ENCODE peak calls at places on chromosomes 1 and 21, in eight cellular contexts. B is CD8-positive, alpha-beta T cell; D is breast epithelium; J is PC-9; F is cardiac fibroblast; Q is heart left ventricle; N is adrenal gland; K is spleen. V is an unnamed sample.

GRCh38 chr1:183259886-183260285 is 73.8 kb downstream of the LAMC2 start:
- DNase-seq in N (no peak), D (no peak), Q (no peak), J (no peak), B (no peak), K (no peak), F (no peak), V (no peak)

GRCh38 chr1:201184734-201185453 is 5.7 kb upstream of the IGFN1 start:
- DNase-seq in Q (peak), B (no peak), N (peak), J (peak), F (peak), K (peak), D (no peak), V (no peak)

GRCh38 chr1:9726905-9727595 is 75.5 kb downstream of the PIK3CD start:
- DNase-seq in F (no peak), N (no peak), D (no peak), Q (no peak), J (no peak), K (no peak), B (no peak), V (no peak)

GRCh38 chr1:1358433-1359201 is at the start of gene MXRA8:
- DNase-seq in D (no peak), Q (peak), F (peak), K (no peak), B (no peak), J (no peak), N (no peak), V (no peak)

GRCh38 chr1:77536813-77537212 is 145.6 kb downstream of the ZZZ3 start:
- DNase-seq in F (peak), B (no peak), Q (no peak), N (no peak), K (no peak), D (no peak), J (no peak), V (no peak)

GRCh38 chr1:23385119-23385621 is 15.5 kb upstream of the ZNF436 start:
- DNase-seq in F (no peak), K (no peak), J (no peak), D (no peak), B (no peak), Q (no peak), N (peak), V (no peak)

GRCh38 chr1:67855444-67855843 is 22.2 kb upstream of the GNG12 start:
- DNase-seq in D (no peak), Q (no peak), B (no peak), K (no peak), N (no peak), J (no peak), F (peak), V (no peak)

GRCh38 chr1:41957568-41957967 is 38.8 kb upstream of the HIVEP3 start:
- DNase-seq in J (peak), B (no peak), F (peak), N (peak), K (no peak), Q (no peak), D (no peak), V (no peak)

GRCh38 chr1:185257947-185258203 is 59.2 kb downstream of the IVNS1ABP start:
- DNase-seq in J (no peak), K (no peak), D (no peak), F (peak), N (no peak), B (no peak), Q (no peak), V (no peak)

GRCh38 chr1:38919075-38919474 is 22.6 kb downstream of the RHBDL2 start:
- DNase-seq in F (no peak), B (no peak), D (no peak), J (no peak), Q (no peak), K (no peak), N (no peak), V (no peak)

GRCh38 chr1:229258031-229258850 is 12.7 kb upstream of the RAB4A start:
- DNase-seq in B (peak), F (peak), D (no peak), Q (peak), K (no peak), J (peak), N (peak), V (peak)

GRCh38 chr1:71650126-71650525 is 569.3 kb upstream of the ZRANB2 start:
- DNase-seq in K (no peak), J (no peak), D (no peak), N (no peak), F (no peak), Q (no peak), B (no peak), V (no peak)

GRCh38 chr1:101293461-101294045 is 56.7 kb downstream of the S1PR1 start:
- DNase-seq in K (no peak), N (no peak), J (no peak), Q (no peak), D (no peak), F (peak), B (peak), V (no peak)

GRCh38 chr1:17184161-17184665 is 20.7 kb upstream of the PADI1 start:
- DNase-seq in K (no peak), D (no peak), B (no peak), J (no peak), F (no peak), Q (no peak), N (no peak), V (no peak)

GRCh38 chr21:37505963-37506362 is 139.4 kb downstream of the DYRK1A start:
- DNase-seq in Q (no peak), D (no peak), F (no peak), K (no peak), J (no peak), N (no peak), B (no peak), V (no peak)

GRCh38 chr1:177103005-177103404 is 61.5 kb downstream of the ASTN1 start:
- DNase-seq in J (no peak), Q (no peak), D (no peak), B (no peak), N (no peak), K (no peak), F (no peak), V (no peak)

GRCh38 chr1:41014871-41015270 is 6.7 kb downstream of the SLFNL1 start:
- DNase-seq in N (no peak), F (no peak), Q (no peak), B (no peak), K (no peak), D (no peak), J (no peak), V (no peak)

GRCh38 chr1:19313636-19313959 is 1.5 kb downstream of the SLC66A1 start:
- DNase-seq in Q (no peak), F (no peak), J (no peak), B (no peak), N (no peak), K (no peak), D (no peak), V (no peak)

GRCh38 chr1:78892251-78892650 is 114.3 kb downstream of the ADGRL4 start:
- DNase-seq in J (no peak), K (no peak), B (no peak), F (peak), Q (no peak), N (no peak), D (no peak), V (no peak)

GRCh38 chr1:21280482-21280881 is 9.8 kb downstream of the ECE1 start:
- DNase-seq in Q (no peak), B (no peak), D (no peak), N (no peak), K (no peak), J (no peak), F (no peak), V (no peak)
- TF ChIP-seq CTCF in Q (no peak), B (no peak), D (no peak), N (no peak), K (no peak), J (no peak), F (no peak), V (no peak)

DNA sequence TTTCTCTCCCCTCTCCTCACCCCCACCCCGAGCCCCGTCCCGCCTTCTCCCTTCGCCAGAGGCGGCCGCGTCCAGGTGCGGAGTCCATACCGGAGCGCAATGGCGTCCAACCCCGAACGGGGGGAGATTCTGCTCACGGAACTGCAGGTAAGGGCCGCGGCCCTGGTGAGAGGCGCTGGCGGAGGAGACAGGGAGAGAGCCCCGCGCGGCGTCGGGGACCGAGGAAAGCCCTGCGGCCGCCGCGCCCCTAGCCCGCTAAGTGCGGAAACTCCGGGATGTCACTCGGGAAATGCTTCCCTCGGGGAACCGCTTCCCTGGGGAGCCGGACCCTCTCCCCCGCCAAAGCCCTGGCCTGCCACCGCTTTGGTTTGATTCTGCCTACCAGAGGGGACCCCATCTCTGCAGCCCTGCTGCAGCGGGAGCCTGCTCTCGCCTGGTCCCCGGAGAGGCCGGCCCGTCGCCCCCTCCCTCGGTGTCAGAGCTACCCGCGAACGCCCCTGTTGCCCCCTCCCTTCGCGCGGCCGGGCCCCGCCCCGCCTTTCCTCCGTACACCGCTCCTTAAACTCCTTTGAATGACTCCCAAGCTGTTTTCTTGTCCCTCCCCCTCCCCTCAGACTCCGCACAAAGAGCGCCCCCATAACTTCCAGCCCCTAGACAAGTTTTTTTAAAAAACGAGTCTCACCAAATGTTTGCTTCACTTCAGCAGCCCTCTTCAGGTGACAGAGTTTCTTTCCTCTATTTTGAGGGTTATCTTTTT is 587 bp downstream of the PKN2 start:
- DNase-seq in Q (peak), F (peak), N (peak), D (peak), J (peak), B (peak), K (peak), V (peak)
- TF ChIP-seq CTCF in Q (no peak), F (no peak), N (no peak), D (no peak), J (no peak), B (peak), K (no peak), V (no peak)

GRCh38 chr1:145730900-145731299 is 11.6 kb downstream of the CD160 start:
- DNase-seq in J (no peak), F (no peak), B (no peak), K (no peak), N (no peak), Q (no peak), D (no peak), V (no peak)
- TF ChIP-seq CTCF in J (no peak), F (no peak), B (no peak), K (no peak), N (no peak), Q (no peak), D (no peak), V (no peak)

DNA sequence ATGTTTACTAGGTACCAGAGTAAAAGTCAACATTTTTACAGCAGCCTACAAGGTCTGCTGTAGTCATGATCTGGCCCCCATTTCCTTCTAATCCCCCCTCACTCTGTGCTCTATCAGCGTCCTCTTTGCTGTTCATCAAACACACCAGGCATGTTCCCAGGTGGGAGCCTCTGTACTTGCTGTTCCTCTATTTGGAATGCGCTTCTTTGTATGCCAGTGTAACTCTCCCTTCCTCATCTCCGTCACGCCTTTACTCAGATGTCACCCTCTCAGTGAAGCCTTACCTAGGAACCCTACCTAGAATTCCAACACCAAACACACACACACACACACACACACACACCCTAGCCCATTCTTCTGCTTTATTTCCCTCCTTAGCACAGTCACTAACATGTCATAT is 21.0 kb downstream of the TP53BP2 start:
- DNase-seq in Q (no peak), K (no peak), N (no peak), J (no peak), D (no peak), F (no peak), B (no peak), V (no peak)
- TF ChIP-seq CTCF in Q (no peak), K (no peak), N (no peak), J (no peak), D (no peak), F (no peak), B (no peak), V (no peak)

DNA sequence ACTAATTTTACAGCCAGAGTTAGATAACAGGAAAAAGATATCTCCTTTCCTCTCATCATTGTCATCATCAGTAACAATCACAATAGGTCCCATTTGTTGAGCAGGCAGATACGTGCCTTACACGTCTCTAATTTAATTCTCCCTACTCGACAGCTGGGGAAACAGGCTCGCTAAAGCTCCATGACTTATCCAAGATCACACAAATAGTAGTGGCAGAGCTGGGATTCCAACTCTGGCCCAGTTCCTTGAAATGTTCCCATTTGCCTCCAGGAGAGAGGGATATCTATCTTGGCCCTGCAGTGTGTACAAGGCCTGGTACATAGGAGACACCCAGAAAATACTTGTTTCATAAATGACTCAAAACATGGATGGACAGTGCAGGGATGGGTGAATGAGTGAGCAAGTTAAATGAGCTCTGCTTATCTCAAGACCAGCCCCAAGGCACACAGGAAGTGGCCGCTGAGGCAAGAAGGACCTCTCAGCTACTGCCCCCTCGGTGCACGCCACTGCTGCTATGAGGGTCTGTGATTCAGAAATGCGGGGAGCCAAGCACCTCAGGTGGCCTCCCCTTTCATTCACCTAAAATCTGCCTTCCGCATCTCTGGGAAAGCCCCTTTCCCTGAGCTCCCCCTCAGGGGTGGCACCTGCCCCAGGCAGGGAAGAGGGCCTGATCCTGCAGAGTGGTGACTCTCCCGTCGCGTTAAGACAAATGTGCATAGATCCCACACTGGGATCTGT is 3.7 kb downstream of the KCNN3 start:
- DNase-seq in D (no peak), B (no peak), J (no peak), F (peak), K (no peak), N (no peak), Q (no peak), V (no peak)
- TF ChIP-seq CTCF in D (no peak), B (no peak), J (no peak), F (no peak), K (no peak), N (no peak), Q (no peak), V (no peak)

GRCh38 chr1:204206121-204206520 is 7.7 kb downstream of the GOLT1A start:
- DNase-seq in N (no peak), J (no peak), B (no peak), D (no peak), Q (no peak), K (no peak), F (peak), V (no peak)
- TF ChIP-seq CTCF in N (no peak), J (no peak), B (no peak), D (peak), Q (no peak), K (no peak), F (peak), V (no peak)

GRCh38 chr1:246809473-246809872 is 85.3 kb downstream of the SCCPDH start:
- DNase-seq in J (no peak), Q (no peak), D (no peak), K (peak), N (no peak), B (no peak), F (no peak), V (no peak)
- TF ChIP-seq CTCF in J (no peak), Q (no peak), D (no peak), K (no peak), N (no peak), B (no peak), F (no peak), V (no peak)

GRCh38 chr1:152462636-152463035 is 48.0 kb upstream of the LCE5A start:
- DNase-seq in Q (no peak), N (no peak), J (no peak), K (no peak), D (no peak), F (no peak), B (no peak), V (no peak)

GRCh38 chr1:152459596-152460528 is 45.8 kb upstream of the CRNN start:
- DNase-seq in J (peak), F (peak), D (no peak), N (peak), K (peak), B (peak), Q (peak), V (peak)

GRCh38 chr1:152458384-152459185 is 44.5 kb upstream of the CRNN start:
- DNase-seq in D (peak), J (peak), Q (peak), F (peak), B (peak), N (peak), K (peak), V (peak)

GRCh38 chr1:152461544-152461943 is 47.5 kb upstream of the CRNN start:
- DNase-seq in D (no peak), F (peak), J (peak), B (peak), K (no peak), Q (peak), N (peak), V (peak)

DNA sequence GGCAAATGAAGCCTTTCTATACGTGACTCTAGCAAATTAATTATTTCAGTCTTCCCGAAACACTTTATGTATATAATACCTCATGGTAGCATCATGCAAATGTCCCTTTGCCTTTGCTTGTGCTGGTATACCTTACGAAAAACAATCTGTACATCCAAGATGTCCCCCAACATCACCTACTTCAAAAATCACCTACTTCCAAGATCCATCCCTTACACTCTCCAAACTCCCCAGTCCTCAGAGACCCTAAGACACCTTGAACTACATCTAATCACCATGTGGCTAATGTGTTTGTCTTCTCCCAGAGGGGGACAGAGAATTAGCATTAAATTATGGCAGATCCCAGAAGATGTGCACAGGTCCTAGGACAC is 46.5 kb upstream of the CRNN start:
- DNase-seq in B (no peak), D (no peak), Q (no peak), J (no peak), K (no peak), F (no peak), N (no peak), V (no peak)
- TF ChIP-seq CTCF in B (no peak), D (peak), Q (no peak), J (peak), K (peak), F (no peak), N (no peak), V (peak)

GRCh38 chr21:16454371-16454770 is 724.6 kb downstream of the USP25 start:
- DNase-seq in F (peak), J (no peak), B (no peak), K (no peak), N (no peak), Q (no peak), D (no peak), V (no peak)
- TF ChIP-seq CTCF in F (peak), J (peak), B (no peak), K (no peak), N (peak), Q (peak), D (peak), V (no peak)

DNA sequence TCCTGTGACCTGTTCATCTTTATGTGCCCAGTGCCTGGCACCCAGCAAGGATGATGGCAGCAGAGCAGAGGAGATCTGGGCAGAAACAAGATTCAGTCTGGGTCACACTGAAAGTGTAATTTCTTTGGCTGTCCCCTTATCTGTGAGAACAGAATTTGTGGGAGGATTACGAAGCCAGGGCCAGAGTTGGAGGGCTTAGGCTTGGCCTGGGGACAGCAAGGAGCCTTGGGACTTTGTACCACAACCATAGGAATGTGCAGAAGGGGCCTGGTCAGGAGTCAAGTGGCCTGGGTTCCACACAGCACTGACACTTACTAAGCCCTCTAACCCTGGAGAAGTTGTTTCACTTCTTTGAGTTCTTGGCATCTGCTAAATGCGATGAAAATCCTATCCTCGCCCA is 12.8 kb downstream of the PMVK start:
- DNase-seq in Q (no peak), K (no peak), F (no peak), N (no peak), J (no peak), D (no peak), B (no peak), V (no peak)
- TF ChIP-seq CTCF in Q (no peak), K (no peak), F (no peak), N (no peak), J (no peak), D (no peak), B (no peak), V (no peak)

V was measured in natural killer cell.